ENCODE peak calls at places on chromosomes 11 and 22, in ten cellular contexts. One of them, this sample, is unnamed.
A peak's percentile ranks its signal among the peaks of the same experiment; 100 is the strongest.

GRCh38 chr11:69497221-69497787 is 15.8 kb downstream of the LINC01488 start:
- DNase-seq in PC-3: peak; percentile 90
- DNase-seq in HCT116: peak; percentile 56
- DNase-seq in stomach: peak; percentile 80
- DNase-seq in ovary: peak; percentile 30
- DNase-seq in upper lobe of right lung: peak; percentile 86
- DNase-seq in lung: peak; percentile 89
- DNase-seq in tibial nerve: peak; percentile 72
- DNase-seq in CD4-positive, alpha-beta T cell: no peak
- DNase-seq in fibroblast of lung: peak; percentile 94
- DNase-seq in this sample: no peak

GRCh38 chr11:99268895-99269294 is 248.1 kb downstream of the CNTN5 start:
- DNase-seq in stomach: no peak
- DNase-seq in lung: no peak
- DNase-seq in ovary: no peak
- DNase-seq in HCT116: no peak
- DNase-seq in tibial nerve: no peak
- DNase-seq in upper lobe of right lung: no peak
- DNase-seq in CD4-positive, alpha-beta T cell: no peak
- DNase-seq in PC-3: peak; percentile 18
- DNase-seq in fibroblast of lung: no peak
- DNase-seq in this sample: no peak

GRCh38 chr11:44451706-44452105 is 113.8 kb upstream of the CD82 start:
- DNase-seq in HCT116: no peak
- DNase-seq in tibial nerve: no peak
- DNase-seq in ovary: no peak
- DNase-seq in CD4-positive, alpha-beta T cell: no peak
- DNase-seq in lung: no peak
- DNase-seq in upper lobe of right lung: no peak
- DNase-seq in PC-3: no peak
- DNase-seq in stomach: no peak
- DNase-seq in fibroblast of lung: no peak
- DNase-seq in this sample: no peak

GRCh38 chr11:11580831-11581492 is 40.8 kb downstream of the GALNT18 start:
- DNase-seq in PC-3: no peak
- DNase-seq in upper lobe of right lung: no peak
- DNase-seq in lung: peak; percentile 25
- DNase-seq in HCT116: no peak
- DNase-seq in ovary: no peak
- DNase-seq in fibroblast of lung: no peak
- DNase-seq in CD4-positive, alpha-beta T cell: no peak
- DNase-seq in tibial nerve: no peak
- DNase-seq in stomach: no peak
- DNase-seq in this sample: no peak

GRCh38 chr11:66619080-66619554 is 2.7 kb downstream of the RBM14 start:
- DNase-seq in ovary: no peak
- DNase-seq in fibroblast of lung: peak; percentile 54
- DNase-seq in tibial nerve: no peak
- DNase-seq in upper lobe of right lung: no peak
- DNase-seq in stomach: no peak
- DNase-seq in lung: no peak
- DNase-seq in PC-3: no peak
- DNase-seq in CD4-positive, alpha-beta T cell: no peak
- DNase-seq in HCT116: no peak
- DNase-seq in this sample: peak; percentile 61

GRCh38 chr22:22196018-22196533 is 48.5 kb upstream of the VPREB1 start:
- DNase-seq in CD4-positive, alpha-beta T cell: no peak
- DNase-seq in tibial nerve: no peak
- DNase-seq in PC-3: no peak
- DNase-seq in stomach: no peak
- DNase-seq in ovary: no peak
- DNase-seq in fibroblast of lung: no peak
- DNase-seq in HCT116: no peak
- DNase-seq in upper lobe of right lung: no peak
- DNase-seq in lung: no peak
- DNase-seq in this sample: peak; percentile 65

GRCh38 chr22:43011079-43011478 is 3.9 kb downstream of the PACSIN2 start:
- DNase-seq in upper lobe of right lung: no peak
- DNase-seq in lung: no peak
- DNase-seq in CD4-positive, alpha-beta T cell: no peak
- DNase-seq in HCT116: no peak
- DNase-seq in tibial nerve: no peak
- DNase-seq in stomach: peak; percentile 57
- DNase-seq in fibroblast of lung: no peak
- DNase-seq in PC-3: no peak
- DNase-seq in ovary: no peak
- DNase-seq in this sample: no peak

GRCh38 chr11:125929445-125930075 is 16.3 kb upstream of the VSIG10L2 start:
- DNase-seq in PC-3: no peak
- DNase-seq in tibial nerve: no peak
- DNase-seq in ovary: no peak
- DNase-seq in CD4-positive, alpha-beta T cell: no peak
- DNase-seq in stomach: no peak
- DNase-seq in HCT116: no peak
- DNase-seq in upper lobe of right lung: peak; percentile 58
- DNase-seq in lung: no peak
- DNase-seq in fibroblast of lung: no peak
- DNase-seq in this sample: no peak

GRCh38 chr11:58573451-58574104 is 2.1 kb downstream of the LPXN start:
- DNase-seq in stomach: no peak
- DNase-seq in ovary: peak; percentile 83
- DNase-seq in CD4-positive, alpha-beta T cell: no peak
- DNase-seq in fibroblast of lung: peak; percentile 78
- DNase-seq in HCT116: no peak
- DNase-seq in tibial nerve: peak; percentile 75
- DNase-seq in upper lobe of right lung: no peak
- DNase-seq in lung: no peak
- DNase-seq in PC-3: peak; percentile 96
- DNase-seq in this sample: peak; percentile 60

GRCh38 chr11:116502641-116503061 is 270.1 kb downstream of the BUD13 start:
- DNase-seq in upper lobe of right lung: no peak
- DNase-seq in fibroblast of lung: no peak
- DNase-seq in HCT116: no peak
- DNase-seq in stomach: no peak
- DNase-seq in PC-3: no peak
- DNase-seq in CD4-positive, alpha-beta T cell: no peak
- DNase-seq in tibial nerve: no peak
- DNase-seq in lung: no peak
- DNase-seq in ovary: no peak
- DNase-seq in this sample: no peak

GRCh38 chr11:46112961-46113617 is 8.2 kb downstream of the PHF21A start:
- DNase-seq in HCT116: peak; percentile 67
- DNase-seq in stomach: no peak
- DNase-seq in CD4-positive, alpha-beta T cell: no peak
- DNase-seq in PC-3: peak; percentile 60
- DNase-seq in lung: no peak
- DNase-seq in ovary: no peak
- DNase-seq in upper lobe of right lung: no peak
- DNase-seq in fibroblast of lung: peak; percentile 72
- DNase-seq in tibial nerve: peak; percentile 43
- DNase-seq in this sample: peak; percentile 61

GRCh38 chr22:48309115-48309705 is 1518.5 kb downstream of the BRD1 start:
- DNase-seq in ovary: no peak
- DNase-seq in CD4-positive, alpha-beta T cell: no peak
- DNase-seq in tibial nerve: no peak
- DNase-seq in fibroblast of lung: no peak
- DNase-seq in stomach: no peak
- DNase-seq in upper lobe of right lung: no peak
- DNase-seq in HCT116: no peak
- DNase-seq in lung: no peak
- DNase-seq in PC-3: no peak
- DNase-seq in this sample: no peak
- H3K27me3 ChIP-seq in ovary: no peaks in the 10 kb centered on the region
- H3K27me3 ChIP-seq in CD4-positive, alpha-beta T cell: no peaks in the 10 kb centered on the region
- H3K27me3 ChIP-seq in tibial nerve: no peaks in the 10 kb centered on the region
- H3K27me3 ChIP-seq in fibroblast of lung: no peaks in the 10 kb centered on the region
- H3K27me3 ChIP-seq in stomach: peaks cover 38% of the 10 kb centered on the region
- H3K27me3 ChIP-seq in upper lobe of right lung: no peaks in the 10 kb centered on the region
- H3K27me3 ChIP-seq in HCT116: no peaks in the 10 kb centered on the region
- H3K27me3 ChIP-seq in lung: no peaks in the 10 kb centered on the region
- H3K27me3 ChIP-seq in PC-3: no peaks in the 10 kb centered on the region
- H3K27me3 ChIP-seq in this sample: no peaks in the 10 kb centered on the region

DNA sequence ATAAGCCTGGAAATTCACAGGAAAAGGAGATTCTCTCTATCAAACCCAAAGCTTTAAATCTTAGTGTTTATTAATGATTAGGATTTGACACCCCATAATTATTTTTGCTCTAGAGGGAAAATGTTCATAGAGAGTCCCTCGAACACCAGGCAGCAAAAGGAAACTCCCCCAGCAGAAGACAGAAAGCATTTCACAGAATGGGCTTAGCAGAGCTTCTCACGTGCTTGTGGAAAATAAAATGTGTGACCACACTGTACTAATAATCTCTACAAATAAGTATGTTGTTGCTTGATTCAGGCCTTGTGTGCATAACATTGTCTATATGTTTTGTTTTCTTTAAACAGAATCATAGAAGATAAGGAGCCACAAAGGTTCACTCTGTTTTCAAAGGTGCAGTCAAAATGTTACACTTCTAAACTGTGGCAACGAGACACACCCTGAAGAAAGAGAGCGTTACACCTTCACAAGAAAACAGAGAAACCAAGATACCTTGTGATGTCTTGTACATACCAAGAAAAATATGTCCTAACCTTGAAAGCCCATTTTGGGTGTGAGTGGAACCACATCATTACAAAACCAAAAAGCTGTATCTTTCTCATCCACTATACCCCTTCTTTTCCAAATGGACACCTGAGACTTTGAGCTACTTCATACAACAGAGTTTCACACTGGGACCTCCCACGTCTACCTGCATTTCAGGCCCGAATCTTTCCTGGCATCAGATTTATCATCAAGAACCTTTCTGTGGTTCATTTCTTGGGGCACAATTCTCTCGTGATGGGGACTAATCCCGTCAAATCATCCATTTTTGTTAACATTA is 282.5 kb downstream of the ETS1 start:
- DNase-seq in fibroblast of lung: no peak
- DNase-seq in ovary: no peak
- DNase-seq in upper lobe of right lung: no peak
- DNase-seq in stomach: no peak
- DNase-seq in tibial nerve: no peak
- DNase-seq in HCT116: no peak
- DNase-seq in lung: no peak
- DNase-seq in PC-3: no peak
- DNase-seq in CD4-positive, alpha-beta T cell: no peak
- DNase-seq in this sample: no peak
- H3K27ac ChIP-seq in fibroblast of lung: no peak overlapping the region
- H3K27ac ChIP-seq in ovary: no peak overlapping the region
- H3K27ac ChIP-seq in upper lobe of right lung: no peak overlapping the region
- H3K27ac ChIP-seq in stomach: peak overlapping the region; percentile 30
- H3K27ac ChIP-seq in tibial nerve: no peak overlapping the region
- H3K27ac ChIP-seq in HCT116: no peak overlapping the region
- H3K27ac ChIP-seq in lung: no peak overlapping the region
- H3K27ac ChIP-seq in PC-3: no peak overlapping the region
- H3K27ac ChIP-seq in CD4-positive, alpha-beta T cell: peak overlapping the region; percentile 94
- H3K27ac ChIP-seq in this sample: no peak overlapping the region

DNA sequence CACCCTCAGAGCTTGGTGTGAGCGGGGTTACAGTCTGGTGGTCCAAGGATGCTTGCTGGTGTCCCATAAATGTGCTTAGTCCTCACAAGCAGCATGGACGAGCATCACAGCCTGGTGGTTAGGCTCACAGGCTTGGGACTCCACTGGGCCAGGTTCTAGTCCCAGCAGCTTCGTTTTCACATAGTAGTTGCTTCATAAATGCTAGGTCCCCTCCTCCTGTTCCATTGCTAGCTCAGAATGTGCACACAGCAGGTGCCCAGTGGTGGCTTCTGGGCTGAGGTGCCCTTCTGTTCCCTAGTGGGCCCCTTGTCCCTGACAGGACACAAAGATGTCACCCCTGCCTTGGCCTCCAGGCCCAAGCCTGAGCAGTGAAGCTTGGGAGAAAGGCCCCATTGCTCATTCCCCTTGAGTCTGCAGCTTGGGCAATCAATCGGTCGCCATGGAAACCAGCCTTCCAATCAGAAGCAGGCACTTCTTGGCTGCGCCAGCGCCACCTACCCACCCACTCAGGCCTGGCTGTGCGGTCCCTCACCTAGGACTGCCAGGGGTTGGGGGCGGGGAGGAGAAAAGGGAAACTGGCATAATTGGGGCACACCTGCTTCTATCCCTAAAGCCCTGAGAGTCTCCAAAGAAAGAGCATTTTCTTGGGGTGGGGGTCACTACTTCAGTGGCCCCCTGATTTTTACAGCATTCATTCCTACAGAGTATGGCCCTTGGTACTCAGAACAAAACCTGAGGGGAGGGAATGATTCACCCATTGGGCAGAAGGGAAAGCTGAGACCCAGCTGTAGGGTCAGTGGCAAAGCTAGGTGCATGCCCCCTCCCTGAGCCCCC is 48.1 kb downstream of the CYTH4 start:
- DNase-seq in fibroblast of lung: peak; percentile 79
- DNase-seq in tibial nerve: no peak
- DNase-seq in stomach: peak; percentile 43
- DNase-seq in lung: no peak
- DNase-seq in upper lobe of right lung: peak; percentile 77
- DNase-seq in ovary: no peak
- DNase-seq in PC-3: peak; percentile 24
- DNase-seq in HCT116: peak; percentile 96
- DNase-seq in CD4-positive, alpha-beta T cell: no peak
- DNase-seq in this sample: peak; percentile 53
- TF ChIP-seq CTCF in fibroblast of lung: no peak
- TF ChIP-seq CTCF in tibial nerve: no peak
- TF ChIP-seq CTCF in stomach: no peak
- TF ChIP-seq CTCF in lung: no peak
- TF ChIP-seq CTCF in upper lobe of right lung: no peak
- TF ChIP-seq CTCF in ovary: no peak
- TF ChIP-seq CTCF in PC-3: peak; percentile 24
- TF ChIP-seq CTCF in HCT116: peak; percentile 55
- TF ChIP-seq CTCF in CD4-positive, alpha-beta T cell: no peak
- TF ChIP-seq CTCF in this sample: peak; percentile 19

GRCh38 chr11:57095417-57095816 is 86.3 kb upstream of the LRRC55 start:
- DNase-seq in stomach: no peak
- DNase-seq in lung: no peak
- DNase-seq in ovary: no peak
- DNase-seq in HCT116: no peak
- DNase-seq in PC-3: no peak
- DNase-seq in upper lobe of right lung: no peak
- DNase-seq in fibroblast of lung: no peak
- DNase-seq in CD4-positive, alpha-beta T cell: no peak
- DNase-seq in tibial nerve: no peak
- DNase-seq in this sample: peak; percentile 29

GRCh38 chr11:57092028-57092698 is 89.6 kb upstream of the LRRC55 start:
- DNase-seq in fibroblast of lung: no peak
- DNase-seq in upper lobe of right lung: no peak
- DNase-seq in HCT116: no peak
- DNase-seq in ovary: no peak
- DNase-seq in PC-3: no peak
- DNase-seq in CD4-positive, alpha-beta T cell: no peak
- DNase-seq in stomach: no peak
- DNase-seq in tibial nerve: no peak
- DNase-seq in lung: no peak
- DNase-seq in this sample: no peak

GRCh38 chr11:57094206-57094940 is 87.4 kb upstream of the LRRC55 start:
- DNase-seq in PC-3: no peak
- DNase-seq in stomach: no peak
- DNase-seq in ovary: no peak
- DNase-seq in upper lobe of right lung: no peak
- DNase-seq in CD4-positive, alpha-beta T cell: no peak
- DNase-seq in lung: no peak
- DNase-seq in HCT116: no peak
- DNase-seq in fibroblast of lung: no peak
- DNase-seq in tibial nerve: no peak
- DNase-seq in this sample: no peak

GRCh38 chr11:57097149-57097548 is 84.6 kb upstream of the LRRC55 start:
- DNase-seq in lung: no peak
- DNase-seq in PC-3: no peak
- DNase-seq in upper lobe of right lung: no peak
- DNase-seq in ovary: no peak
- DNase-seq in stomach: no peak
- DNase-seq in fibroblast of lung: no peak
- DNase-seq in tibial nerve: no peak
- DNase-seq in HCT116: no peak
- DNase-seq in CD4-positive, alpha-beta T cell: no peak
- DNase-seq in this sample: no peak

GRCh38 chr11:57095896-57096295 is 85.9 kb upstream of the LRRC55 start:
- DNase-seq in PC-3: no peak
- DNase-seq in stomach: no peak
- DNase-seq in ovary: no peak
- DNase-seq in upper lobe of right lung: no peak
- DNase-seq in fibroblast of lung: no peak
- DNase-seq in lung: no peak
- DNase-seq in CD4-positive, alpha-beta T cell: no peak
- DNase-seq in tibial nerve: no peak
- DNase-seq in HCT116: no peak
- DNase-seq in this sample: no peak
- H3K27me3 ChIP-seq in PC-3: peaks cover 62% of the 10 kb centered on the region
- H3K27me3 ChIP-seq in stomach: no peaks in the 10 kb centered on the region
- H3K27me3 ChIP-seq in ovary: no peaks in the 10 kb centered on the region
- H3K27me3 ChIP-seq in upper lobe of right lung: no peaks in the 10 kb centered on the region
- H3K27me3 ChIP-seq in fibroblast of lung: peaks cover 3% of the 10 kb centered on the region
- H3K27me3 ChIP-seq in lung: no peaks in the 10 kb centered on the region
- H3K27me3 ChIP-seq in CD4-positive, alpha-beta T cell: no peaks in the 10 kb centered on the region
- H3K27me3 ChIP-seq in tibial nerve: no peaks in the 10 kb centered on the region
- H3K27me3 ChIP-seq in HCT116: peaks cover 8% of the 10 kb centered on the region
- H3K27me3 ChIP-seq in this sample: no peaks in the 10 kb centered on the region